ENCODE peak calls at places on chromosomes 5 and 9, in four cellular contexts. One of them, this sample, is unnamed.

GRCh38 chr9:95755421-95755730 is 120.1 kb upstream of the ERCC6L2 start:
- DNase-seq in kidney: no peak
- DNase-seq in CD8-positive, alpha-beta memory T cell: no peak
- DNase-seq in left ventricle myocardium inferior: no peak
- DNase-seq in this sample: no peak

GRCh38 chr5:145801195-145801594 is 33.9 kb downstream of the PRELID2 start:
- DNase-seq in left ventricle myocardium inferior: no peak
- DNase-seq in kidney: no peak
- DNase-seq in CD8-positive, alpha-beta memory T cell: no peak
- DNase-seq in this sample: no peak

GRCh38 chr9:91033802-91034201 is 232.2 kb downstream of the SYK start:
- DNase-seq in CD8-positive, alpha-beta memory T cell: peak
- DNase-seq in left ventricle myocardium inferior: no peak
- DNase-seq in kidney: peak
- DNase-seq in this sample: no peak

GRCh38 chr5:128535225-128535624 is 2.8 kb downstream of the FBN2 start:
- DNase-seq in CD8-positive, alpha-beta memory T cell: no peak
- DNase-seq in kidney: no peak
- DNase-seq in left ventricle myocardium inferior: no peak
- DNase-seq in this sample: no peak

GRCh38 chr5:167802755-167803431 is 488.6 kb upstream of the WWC1 start:
- DNase-seq in kidney: no peak
- DNase-seq in CD8-positive, alpha-beta memory T cell: no peak
- DNase-seq in left ventricle myocardium inferior: no peak
- DNase-seq in this sample: no peak

GRCh38 chr5:179623906-179624741 is 653 bp upstream of the HNRNPH1 start:
- DNase-seq in left ventricle myocardium inferior: peak
- DNase-seq in CD8-positive, alpha-beta memory T cell: no peak
- DNase-seq in kidney: no peak
- DNase-seq in this sample: peak

GRCh38 chr9:127953768-127954505 is 16.3 kb upstream of the DPM2 start:
- DNase-seq in left ventricle myocardium inferior: no peak
- DNase-seq in kidney: peak
- DNase-seq in CD8-positive, alpha-beta memory T cell: no peak
- DNase-seq in this sample: no peak

GRCh38 chr9:115202960-115203751 is 85.2 kb upstream of the TNC start:
- DNase-seq in kidney: no peak
- DNase-seq in left ventricle myocardium inferior: peak
- DNase-seq in CD8-positive, alpha-beta memory T cell: no peak
- DNase-seq in this sample: peak

GRCh38 chr5:59126665-59127354 is 543.9 kb downstream of the RAB3C start:
- DNase-seq in left ventricle myocardium inferior: no peak
- DNase-seq in CD8-positive, alpha-beta memory T cell: no peak
- DNase-seq in kidney: no peak
- DNase-seq in this sample: no peak

GRCh38 chr9:81499571-81499970 is 189.8 kb downstream of the TLE1 start:
- DNase-seq in kidney: no peak
- DNase-seq in CD8-positive, alpha-beta memory T cell: no peak
- DNase-seq in left ventricle myocardium inferior: no peak
- DNase-seq in this sample: no peak

GRCh38 chr5:150412319-150413175 is at the start of gene CD74:
- DNase-seq in kidney: peak
- DNase-seq in CD8-positive, alpha-beta memory T cell: peak
- DNase-seq in left ventricle myocardium inferior: peak
- DNase-seq in this sample: no peak
- H3K4me3 ChIP-seq in kidney: peak
- H3K4me3 ChIP-seq in CD8-positive, alpha-beta memory T cell: peak
- H3K4me3 ChIP-seq in left ventricle myocardium inferior: peak
- H3K4me3 ChIP-seq in this sample: peak

GRCh38 chr9:105246656-105247162 is 2.3 kb downstream of the SLC44A1 start:
- DNase-seq in left ventricle myocardium inferior: no peak
- DNase-seq in kidney: no peak
- DNase-seq in CD8-positive, alpha-beta memory T cell: no peak
- DNase-seq in this sample: no peak
- H3K4me3 ChIP-seq in left ventricle myocardium inferior: peak
- H3K4me3 ChIP-seq in kidney: peak
- H3K4me3 ChIP-seq in CD8-positive, alpha-beta memory T cell: no peak
- H3K4me3 ChIP-seq in this sample: peak

GRCh38 chr9:117412841-117413240 is 2.0 kb downstream of the ASTN2 start:
- DNase-seq in kidney: peak
- DNase-seq in CD8-positive, alpha-beta memory T cell: no peak
- DNase-seq in left ventricle myocardium inferior: no peak
- DNase-seq in this sample: no peak

GRCh38 chr9:117413346-117414219 is 1.3 kb downstream of the ASTN2 start:
- DNase-seq in CD8-positive, alpha-beta memory T cell: no peak
- DNase-seq in left ventricle myocardium inferior: no peak
- DNase-seq in kidney: peak
- DNase-seq in this sample: no peak

GRCh38 chr9:117415584-117415937 is 704 bp upstream of the ASTN2 start:
- DNase-seq in kidney: no peak
- DNase-seq in left ventricle myocardium inferior: no peak
- DNase-seq in CD8-positive, alpha-beta memory T cell: no peak
- DNase-seq in this sample: no peak

GRCh38 chr9:117414906-117415583 is at the start of gene ASTN2:
- DNase-seq in left ventricle myocardium inferior: no peak
- DNase-seq in kidney: peak
- DNase-seq in CD8-positive, alpha-beta memory T cell: no peak
- DNase-seq in this sample: no peak

GRCh38 chr9:117414220-117414905 is 494 bp downstream of the ASTN2 start:
- DNase-seq in kidney: peak
- DNase-seq in CD8-positive, alpha-beta memory T cell: no peak
- DNase-seq in left ventricle myocardium inferior: no peak
- DNase-seq in this sample: no peak
- H3K4me3 ChIP-seq in kidney: no peak
- H3K4me3 ChIP-seq in CD8-positive, alpha-beta memory T cell: no peak
- H3K4me3 ChIP-seq in left ventricle myocardium inferior: peak
- H3K4me3 ChIP-seq in this sample: peak

GRCh38 chr5:126650463-126650862 is 49.7 kb downstream of the PHAX start:
- DNase-seq in left ventricle myocardium inferior: no peak
- DNase-seq in CD8-positive, alpha-beta memory T cell: no peak
- DNase-seq in kidney: no peak
- DNase-seq in this sample: no peak
- H3K4me3 ChIP-seq in left ventricle myocardium inferior: no peak
- H3K4me3 ChIP-seq in CD8-positive, alpha-beta memory T cell: no peak
- H3K4me3 ChIP-seq in kidney: no peak
- H3K4me3 ChIP-seq in this sample: no peak

DNA sequence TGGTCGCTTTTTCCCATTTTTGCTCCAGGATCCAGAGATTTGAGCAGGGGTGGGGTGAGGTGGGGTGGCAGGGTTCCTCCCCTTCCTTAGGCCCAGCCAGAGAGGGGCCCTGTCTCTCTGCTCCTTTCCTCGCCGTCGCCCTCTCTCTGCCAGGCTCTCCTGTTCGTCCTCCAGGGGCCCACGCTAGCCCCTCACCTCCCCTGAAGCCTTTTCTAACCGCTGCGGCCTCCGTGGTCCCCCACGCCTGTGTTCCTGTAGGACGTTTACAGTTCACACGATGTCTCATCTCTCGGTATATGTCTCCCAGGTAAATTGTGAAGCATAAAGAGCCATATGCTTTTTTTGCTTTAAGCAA is 49.9 kb upstream of the ZNF366 start:
- DNase-seq in left ventricle myocardium inferior: no peak
- DNase-seq in CD8-positive, alpha-beta memory T cell: no peak
- DNase-seq in kidney: no peak
- DNase-seq in this sample: no peak
- H3K4me3 ChIP-seq in left ventricle myocardium inferior: peak
- H3K4me3 ChIP-seq in CD8-positive, alpha-beta memory T cell: no peak
- H3K4me3 ChIP-seq in kidney: peak
- H3K4me3 ChIP-seq in this sample: peak

DNA sequence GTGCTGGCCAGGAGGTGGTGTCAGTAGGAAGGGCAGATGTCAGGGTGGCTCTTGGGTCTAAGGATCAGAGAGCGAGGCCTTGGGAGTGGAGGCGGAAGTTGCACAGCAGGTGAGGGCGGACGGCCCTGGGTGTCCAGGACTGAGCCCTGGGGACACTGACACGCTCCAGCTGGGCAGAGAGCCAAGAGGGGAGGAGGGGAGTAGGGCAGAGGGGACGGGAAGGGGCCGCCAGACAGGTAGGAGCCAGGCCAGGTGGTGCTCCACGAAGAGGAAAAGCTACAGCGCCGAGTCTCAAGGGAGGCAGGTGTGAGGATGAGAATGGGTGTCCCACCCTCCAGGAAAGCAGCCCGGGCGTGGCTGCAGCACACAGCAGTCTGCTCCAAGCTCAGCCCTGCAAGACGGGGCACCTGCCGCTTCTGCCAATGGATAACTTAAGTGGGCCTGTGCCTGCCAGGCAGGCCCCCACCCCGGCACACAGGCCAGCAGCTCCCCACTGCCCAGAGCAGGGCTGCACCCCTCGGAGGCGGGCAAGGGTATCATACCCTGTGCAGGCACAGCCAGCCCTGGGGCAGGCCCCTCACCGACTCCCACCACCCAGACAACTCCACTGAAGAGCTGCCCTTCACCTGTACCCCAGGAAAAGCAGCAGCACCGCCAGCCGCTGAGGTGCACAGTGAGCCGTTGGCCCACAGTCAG is 4.9 kb downstream of the TPRN start:
- DNase-seq in kidney: no peak
- DNase-seq in left ventricle myocardium inferior: no peak
- DNase-seq in CD8-positive, alpha-beta memory T cell: no peak
- DNase-seq in this sample: no peak
- H3K4me3 ChIP-seq in kidney: no peak
- H3K4me3 ChIP-seq in left ventricle myocardium inferior: peak
- H3K4me3 ChIP-seq in CD8-positive, alpha-beta memory T cell: no peak
- H3K4me3 ChIP-seq in this sample: no peak

GRCh38 chr9:16320338-16320902 is 550.0 kb downstream of the BNC2 start:
- DNase-seq in left ventricle myocardium inferior: no peak
- DNase-seq in kidney: no peak
- DNase-seq in CD8-positive, alpha-beta memory T cell: no peak
- DNase-seq in this sample: no peak

GRCh38 chr9:16318516-16319060 is 551.9 kb downstream of the BNC2 start:
- DNase-seq in left ventricle myocardium inferior: no peak
- DNase-seq in kidney: no peak
- DNase-seq in CD8-positive, alpha-beta memory T cell: no peak
- DNase-seq in this sample: no peak

GRCh38 chr9:16322849-16323248 is 547.6 kb downstream of the BNC2 start:
- DNase-seq in kidney: no peak
- DNase-seq in left ventricle myocardium inferior: no peak
- DNase-seq in CD8-positive, alpha-beta memory T cell: no peak
- DNase-seq in this sample: no peak

GRCh38 chr9:16319646-16320045 is 550.8 kb downstream of the BNC2 start:
- DNase-seq in left ventricle myocardium inferior: no peak
- DNase-seq in CD8-positive, alpha-beta memory T cell: no peak
- DNase-seq in kidney: no peak
- DNase-seq in this sample: no peak

GRCh38 chr9:16321461-16322119 is 548.9 kb downstream of the BNC2 start:
- DNase-seq in kidney: peak
- DNase-seq in CD8-positive, alpha-beta memory T cell: no peak
- DNase-seq in left ventricle myocardium inferior: no peak
- DNase-seq in this sample: no peak
- H3K4me3 ChIP-seq in kidney: no peak
- H3K4me3 ChIP-seq in CD8-positive, alpha-beta memory T cell: no peak
- H3K4me3 ChIP-seq in left ventricle myocardium inferior: no peak
- H3K4me3 ChIP-seq in this sample: no peak

DNA sequence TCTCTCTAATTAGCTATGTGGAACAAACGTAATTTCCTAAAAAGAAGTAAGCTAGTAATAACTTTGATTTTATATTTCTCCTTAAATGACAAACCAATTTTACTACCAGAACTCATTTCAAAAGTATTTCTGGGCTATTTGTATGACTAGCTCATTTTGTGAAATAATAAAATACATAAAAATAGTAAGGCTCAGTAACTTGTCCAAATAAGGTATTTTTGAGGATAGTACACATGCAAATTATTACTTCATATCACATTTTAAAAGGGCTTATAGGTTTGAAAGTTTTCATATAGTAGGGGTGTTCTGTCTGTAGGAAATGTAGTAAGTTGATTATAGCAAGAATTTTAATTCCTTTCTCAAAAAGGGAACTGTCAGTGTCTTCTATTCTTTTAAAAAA is 26.5 kb downstream of the C9orf85 start:
- DNase-seq in left ventricle myocardium inferior: no peak
- DNase-seq in CD8-positive, alpha-beta memory T cell: no peak
- DNase-seq in kidney: no peak
- DNase-seq in this sample: no peak
- H3K4me3 ChIP-seq in left ventricle myocardium inferior: no peak
- H3K4me3 ChIP-seq in CD8-positive, alpha-beta memory T cell: no peak
- H3K4me3 ChIP-seq in kidney: no peak
- H3K4me3 ChIP-seq in this sample: no peak

This sample was measured in skeletal muscle cell.